ENCODE peak calls at places on chromosome 5, in six cellular contexts. C is hepatocyte, L is psoas muscle, X is coronary artery, Y is activated B cell treated with CpG ODN at 0.5 μM for 24 hours, H is endothelial cell. G is an unnamed sample.

GRCh38 chr5:142600611-142601360 is 85.1 kb downstream of the FGF1 start:
- DNase-seq in C (peak), L (no peak), X (peak), Y (no peak), H (no peak), G (no peak)

GRCh38 chr5:180860273-180860886 is 696 bp downstream of the ZFP62 start:
- DNase-seq in C (peak), L (no peak), X (no peak), Y (peak), H (peak), G (no peak)

GRCh38 chr5:9661316-9662015 is 31.3 kb upstream of the TAS2R1 start:
- DNase-seq in C (no peak), L (no peak), X (no peak), Y (no peak), H (no peak), G (no peak)

GRCh38 chr5:16493261-16493660 is 27.7 kb upstream of the ZNF622 start:
- DNase-seq in C (no peak), L (no peak), X (no peak), Y (no peak), H (no peak), G (no peak)

GRCh38 chr5:50874277-50874984 is 208.0 kb downstream of the PARP8 start:
- DNase-seq in C (peak), L (peak), X (no peak), Y (no peak), H (no peak), G (no peak)

GRCh38 chr5:171907731-171908343 is 98.6 kb downstream of the FBXW11 start:
- DNase-seq in C (peak), L (no peak), X (no peak), Y (no peak), H (peak), G (no peak)

GRCh38 chr5:149254506-149254905 is 17.2 kb upstream of the AFAP1L1 start:
- DNase-seq in C (peak), L (no peak), X (no peak), Y (no peak), H (peak), G (no peak)

GRCh38 chr5:168897387-168898122 is 318.4 kb upstream of the PANK3 start:
- DNase-seq in C (no peak), L (no peak), X (no peak), Y (no peak), H (no peak), G (no peak)

GRCh38 chr5:151757233-151758140 is 944 bp downstream of the ATOX1 start:
- DNase-seq in C (peak), L (no peak), X (no peak), Y (no peak), H (no peak), G (no peak)

GRCh38 chr5:72212171-72212570 is 104.9 kb downstream of the MAP1B start:
- DNase-seq in C (no peak), L (no peak), X (no peak), Y (no peak), H (no peak), G (no peak)

GRCh38 chr5:105506692-105507277 is 1944.2 kb upstream of the NUDT12 start:
- DNase-seq in C (peak), L (no peak), X (no peak), Y (no peak), H (peak), G (no peak)

GRCh38 chr5:82109013-82109412 is 137.2 kb downstream of the ATG10 start:
- DNase-seq in C (no peak), L (no peak), X (no peak), Y (no peak), H (no peak), G (no peak)

GRCh38 chr5:56011835-56012234 is 17.1 kb upstream of the IL6ST start:
- DNase-seq in C (no peak), L (no peak), X (no peak), Y (no peak), H (no peak), G (no peak)

GRCh38 chr5:138873096-138873885 is 1.8 kb downstream of the LRRTM2 start:
- DNase-seq in C (no peak), L (no peak), X (no peak), Y (no peak), H (no peak), G (no peak)

GRCh38 chr5:54520438-54520846 is 2.9 kb downstream of the SNX18 start:
- DNase-seq in C (peak), L (no peak), X (no peak), Y (no peak), H (no peak), G (no peak)

GRCh38 chr5:17282283-17283120 is 65.1 kb downstream of the BASP1 start:
- DNase-seq in C (no peak), L (no peak), X (no peak), Y (peak), H (no peak), G (no peak)

GRCh38 chr5:93164690-93165089 is 416.3 kb downstream of the NR2F1-AS1 start:
- DNase-seq in C (no peak), L (no peak), X (no peak), Y (no peak), H (no peak), G (no peak)

GRCh38 chr5:4420177-4420576 is 720.0 kb upstream of the ADAMTS16 start:
- DNase-seq in C (no peak), L (no peak), X (no peak), Y (no peak), H (no peak), G (no peak)

GRCh38 chr5:103474671-103475070 is 87.9 kb downstream of the NUDT12 start:
- DNase-seq in C (no peak), L (no peak), X (no peak), Y (no peak), H (no peak), G (no peak)

GRCh38 chr5:87243161-87243877 is 24.4 kb upstream of the RASA1 start:
- DNase-seq in C (peak), L (no peak), X (no peak), Y (no peak), H (no peak), G (no peak)

DNA sequence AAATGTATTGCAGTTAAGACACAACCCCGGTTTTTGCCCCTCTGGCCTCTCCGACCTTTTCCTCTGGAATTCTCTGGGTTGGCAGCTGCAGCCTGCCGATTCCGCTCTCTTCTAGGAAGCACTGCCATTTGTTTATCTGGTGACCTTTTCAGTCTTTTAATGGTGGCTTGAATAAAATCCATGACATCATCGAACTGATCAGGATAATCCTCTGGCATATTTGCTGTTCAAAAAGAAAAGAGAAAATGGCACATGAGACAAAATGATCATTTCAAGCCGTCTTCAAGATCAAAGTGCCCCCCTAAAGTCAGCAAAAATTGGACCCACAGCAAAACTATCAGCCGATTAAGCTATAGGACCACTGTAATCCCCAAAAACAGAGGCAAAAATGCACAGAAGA is 23.9 kb downstream of the GDNF start:
- DNase-seq in C (no peak), L (no peak), X (no peak), Y (no peak), H (no peak), G (no peak)
- TF ChIP-seq CTCF in C (no peak), L (no peak), X (no peak), Y (no peak), H (no peak), G (no peak)

GRCh38 chr5:33379757-33380156 is 61.0 kb upstream of the TARS1 start:
- DNase-seq in C (peak), L (no peak), X (no peak), Y (no peak), H (peak), G (no peak)
- TF ChIP-seq CTCF in C (peak), L (peak), X (no peak), Y (no peak), H (peak), G (peak)

DNA sequence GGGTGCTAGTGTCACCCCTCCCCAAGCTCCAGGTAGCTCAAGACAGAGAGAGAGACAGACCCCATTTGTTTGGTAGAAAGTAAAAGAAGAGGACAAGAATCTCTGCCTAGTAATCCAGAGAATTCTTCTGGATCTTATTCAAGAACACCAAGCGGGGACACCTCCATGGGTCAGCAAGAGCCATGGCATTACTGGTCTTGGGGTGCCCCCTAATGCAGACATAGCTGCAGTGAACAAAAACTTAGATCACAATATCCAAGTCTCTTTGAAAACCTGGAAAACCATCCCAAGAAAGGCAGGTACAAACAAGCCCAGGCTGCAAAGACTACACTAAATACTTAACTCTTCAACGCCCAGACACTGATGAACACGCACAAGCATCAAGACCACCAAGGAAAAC is 29.9 kb upstream of the PDE4D start:
- DNase-seq in C (peak), L (no peak), X (no peak), Y (no peak), H (no peak), G (no peak)
- TF ChIP-seq CTCF in C (no peak), L (peak), X (no peak), Y (no peak), H (no peak), G (no peak)

GRCh38 chr5:130138406-130139060 is 234.3 kb downstream of the CHSY3 start:
- DNase-seq in C (no peak), L (no peak), X (no peak), Y (no peak), H (no peak), G (no peak)

GRCh38 chr5:130136300-130136699 is 232.0 kb downstream of the CHSY3 start:
- DNase-seq in C (no peak), L (no peak), X (no peak), Y (no peak), H (no peak), G (no peak)

DNA sequence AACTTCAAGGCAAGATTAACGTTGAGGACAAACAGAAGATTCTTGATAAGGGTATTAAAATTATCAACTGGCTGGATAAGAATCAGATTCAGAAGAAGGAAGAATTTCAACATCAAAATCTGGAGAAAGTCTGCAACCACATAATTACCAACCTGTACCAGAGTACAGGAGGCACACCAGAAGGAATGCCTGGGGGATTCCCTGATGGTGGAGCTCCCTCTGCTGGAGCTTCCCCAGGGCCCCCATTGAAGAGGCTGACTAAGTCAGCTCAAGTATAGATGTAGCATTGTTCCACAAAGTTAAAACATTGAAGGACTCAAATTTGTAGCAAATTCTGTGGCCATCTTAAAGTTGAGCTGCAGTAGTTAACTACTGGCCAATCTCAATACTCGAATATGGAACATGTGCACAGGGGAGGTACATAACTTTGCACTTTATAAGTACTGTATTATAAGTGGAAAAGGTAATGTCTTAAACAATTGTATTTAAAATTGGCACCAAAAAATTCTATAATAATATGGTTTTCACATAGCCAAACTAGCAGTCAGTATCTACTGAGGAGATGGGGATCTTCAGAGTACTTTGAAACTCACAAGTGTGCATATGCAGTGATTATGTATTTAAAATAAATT is 237.5 kb downstream of the CHSY3 start:
- DNase-seq in C (peak), L (no peak), X (no peak), Y (no peak), H (peak), G (no peak)
- TF ChIP-seq CTCF in C (peak), L (peak), X (no peak), Y (no peak), H (no peak), G (peak)

DNA sequence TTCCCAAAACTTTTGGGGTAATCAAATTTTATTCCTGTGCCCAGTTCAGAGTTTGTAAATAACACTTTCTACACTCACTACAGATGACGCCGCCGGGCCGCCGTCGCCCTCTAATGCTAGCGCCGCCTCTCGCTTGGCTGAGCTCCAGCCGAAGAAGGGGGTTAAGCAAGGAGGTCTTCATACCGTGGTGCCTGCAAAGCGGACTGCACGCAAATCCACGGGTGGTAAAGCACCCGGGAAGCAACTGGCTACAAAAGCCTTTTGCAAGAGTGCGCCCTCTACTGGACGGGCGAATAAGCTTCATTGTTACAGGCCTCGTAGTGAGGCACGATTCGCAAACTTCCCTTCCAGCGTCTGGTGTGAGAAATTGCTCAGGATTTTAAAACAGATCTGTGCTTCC is 280.4 kb downstream of the MEF2C start:
- DNase-seq in C (no peak), L (no peak), X (no peak), Y (no peak), H (no peak), G (no peak)
- TF ChIP-seq CTCF in C (no peak), L (no peak), X (no peak), Y (no peak), H (peak), G (peak)

GRCh38 chr5:136192526-136193395 is at the start of gene SMIM32:
- DNase-seq in C (peak), L (peak), X (peak), Y (no peak), H (peak), G (no peak)
- TF ChIP-seq CTCF in C (no peak), L (no peak), X (no peak), Y (no peak), H (no peak), G (peak)

DNA sequence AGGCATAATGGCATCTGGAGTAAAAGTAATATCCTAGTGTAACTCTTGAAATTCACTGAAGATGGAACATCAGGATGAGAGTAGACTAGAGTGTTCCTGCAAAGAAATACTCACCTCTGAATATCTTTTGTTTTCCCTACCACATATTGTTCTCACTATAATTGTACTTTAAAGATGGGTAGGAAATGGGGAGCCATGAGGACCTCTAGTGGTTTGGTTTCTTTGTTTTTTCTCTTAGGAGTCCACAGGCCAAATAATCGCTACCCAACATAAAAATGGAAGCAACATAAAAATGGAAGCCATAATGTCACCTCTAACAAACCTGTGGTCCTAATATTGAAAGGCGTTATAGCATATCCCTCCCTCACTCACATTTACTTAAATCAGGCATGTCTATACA is 2375.8 kb downstream of the MAT2B start:
- DNase-seq in C (no peak), L (no peak), X (no peak), Y (no peak), H (peak), G (no peak)
- TF ChIP-seq CTCF in C (no peak), L (no peak), X (no peak), Y (no peak), H (no peak), G (peak)

DNA sequence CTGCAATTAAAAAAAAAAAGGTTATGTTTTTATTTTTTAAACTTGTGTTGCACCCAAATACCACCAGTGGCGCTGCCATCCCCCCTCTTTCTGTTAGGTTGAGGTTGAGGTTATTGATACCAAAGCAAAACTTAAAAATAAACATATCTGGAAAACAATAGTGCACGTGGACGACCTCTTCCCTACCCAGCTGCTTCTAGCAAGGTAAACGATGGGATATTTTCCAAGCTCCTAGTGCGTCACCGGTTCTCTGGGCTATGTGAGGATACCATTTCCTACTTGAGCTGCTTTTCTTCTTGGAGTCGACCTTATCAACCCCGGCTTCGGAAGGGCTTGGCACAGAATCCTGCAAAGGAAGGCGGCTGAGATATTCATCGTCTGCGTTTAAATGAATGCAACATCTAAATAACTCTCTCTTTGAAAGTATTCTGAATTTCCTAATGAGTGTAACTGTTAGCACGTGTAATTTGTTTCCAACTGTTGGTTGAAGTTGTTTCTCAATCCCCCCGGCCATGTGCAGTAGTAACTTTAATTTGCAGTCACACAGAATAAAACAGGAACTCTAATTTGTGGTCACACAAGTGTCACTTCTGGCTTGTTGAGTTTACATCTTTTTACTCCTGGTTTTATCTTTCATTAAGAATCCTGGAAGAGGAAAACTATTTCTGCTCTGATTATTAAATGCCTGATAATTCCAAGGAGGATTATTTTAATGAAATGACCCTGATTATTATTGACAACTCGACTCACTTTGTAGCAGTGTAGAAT is 993 bp downstream of the SCAMP1 start:
- DNase-seq in C (peak), L (no peak), X (no peak), Y (no peak), H (peak), G (no peak)
- TF ChIP-seq CTCF in C (peak), L (peak), X (no peak), Y (no peak), H (no peak), G (peak)

GRCh38 chr5:31237159-31237558 is 43.7 kb downstream of the CDH6 start:
- DNase-seq in C (no peak), L (no peak), X (no peak), Y (no peak), H (no peak), G (no peak)
- TF ChIP-seq CTCF in C (no peak), L (no peak), X (no peak), Y (no peak), H (no peak), G (no peak)

GRCh38 chr5:147573171-147573570 is 63.3 kb upstream of the DPYSL3 start:
- DNase-seq in C (no peak), L (no peak), X (no peak), Y (no peak), H (no peak), G (no peak)

GRCh38 chr5:147576646-147577535 is 67.0 kb upstream of the DPYSL3 start:
- DNase-seq in C (peak), L (peak), X (no peak), Y (no peak), H (peak), G (no peak)

GRCh38 chr5:147575598-147575997 is 65.7 kb upstream of the DPYSL3 start:
- DNase-seq in C (no peak), L (no peak), X (no peak), Y (no peak), H (no peak), G (no peak)

GRCh38 chr5:147578228-147579024 is 68.6 kb upstream of the DPYSL3 start:
- DNase-seq in C (peak), L (no peak), X (no peak), Y (no peak), H (peak), G (no peak)
- TF ChIP-seq CTCF in C (peak), L (peak), X (no peak), Y (no peak), H (peak), G (peak)

G was measured in type B pancreatic cell.